ENCODE peak calls at places on chromosomes 16 and 17, in six cellular contexts. D, F, T, X, A and I are unnamed samples.

GRCh38 chr16:87178977-87179376 is 138.2 kb downstream of the C16orf95 start:
- DNase-seq in D (no peak), F (peak; percentile 31), T (peak; percentile 43), X (peak; percentile 25), A (peak; percentile 65), I (no peak)

GRCh38 chr17:74150428-74151025 is 53.0 kb upstream of the RPL38 start:
- DNase-seq in D (peak; percentile 45), F (no peak), T (no peak), X (peak; percentile 26), A (no peak), I (no peak)

GRCh38 chr16:11224096-11224893 is 31.7 kb downstream of the SOCS1 start:
- DNase-seq in D (no peak), F (no peak), T (peak; percentile 81), X (peak; percentile 90), A (no peak), I (no peak)

GRCh38 chr17:34667656-34668055 is 88.3 kb downstream of the TMEM132E start:
- DNase-seq in D (no peak), F (no peak), T (no peak), X (no peak), A (no peak), I (no peak)

GRCh38 chr16:74567901-74568300 is 39.0 kb downstream of the GLG1 start:
- DNase-seq in D (no peak), F (no peak), T (no peak), X (no peak), A (no peak), I (no peak)

GRCh38 chr16:88951501-88951900 is 25.5 kb downstream of the CBFA2T3 start:
- DNase-seq in D (no peak), F (no peak), T (no peak), X (no peak), A (no peak), I (no peak)

GRCh38 chr17:17859909-17860760 is 23.3 kb upstream of the SREBF1 start:
- DNase-seq in D (peak; percentile 86), F (peak; percentile 38), T (peak; percentile 82), X (peak; percentile 65), A (peak; percentile 68), I (peak; percentile 60)

GRCh38 chr16:35305476-35305875 is 1846.1 kb downstream of the TP53TG3F start:
- DNase-seq in D (no peak), F (no peak), T (no peak), X (no peak), A (no peak), I (no peak)

GRCh38 chr17:9258115-9259020 is 237.1 kb downstream of the NTN1 start:
- DNase-seq in D (no peak), F (no peak), T (no peak), X (peak; percentile 37), A (no peak), I (no peak)

GRCh38 chr17:41284546-41284945 is 9.0 kb downstream of the KRTAP9-7 start:
- DNase-seq in D (no peak), F (no peak), T (no peak), X (no peak), A (no peak), I (no peak)

GRCh38 chr17:21313320-21313719 is 28.8 kb downstream of the MAP2K3 start:
- DNase-seq in D (no peak), F (no peak), T (no peak), X (no peak), A (no peak), I (no peak)

GRCh38 chr16:48607056-48607825 is 2.7 kb downstream of the N4BP1 start:
- DNase-seq in D (no peak), F (peak; percentile 67), T (no peak), X (no peak), A (peak; percentile 24), I (no peak)

GRCh38 chr16:3876695-3877094 is 3.8 kb downstream of the CREBBP start:
- DNase-seq in D (no peak), F (peak; percentile 63), T (no peak), X (no peak), A (peak; percentile 52), I (no peak)

GRCh38 chr17:38800237-38800760 is 943 bp upstream of the PIP4K2B start:
- DNase-seq in D (no peak), F (no peak), T (no peak), X (no peak), A (peak; percentile 6), I (no peak)

GRCh38 chr17:17200831-17201230 is 5.3 kb downstream of the PLD6 start:
- DNase-seq in D (no peak), F (peak; percentile 58), T (no peak), X (no peak), A (no peak), I (no peak)

GRCh38 chr17:65231086-65231485 is 93.9 kb downstream of the RGS9 start:
- DNase-seq in D (no peak), F (no peak), T (no peak), X (peak; percentile 66), A (no peak), I (no peak)

GRCh38 chr17:50621562-50621961 is 13.1 kb upstream of the ABCC3 start:
- DNase-seq in D (no peak), F (peak; percentile 50), T (no peak), X (no peak), A (peak; percentile 61), I (no peak)

GRCh38 chr16:30677931-30678585 is 19.8 kb downstream of the FBRS start:
- DNase-seq in D (peak; percentile 71), F (no peak), T (peak; percentile 88), X (peak; percentile 36), A (no peak), I (no peak)

GRCh38 chr17:3925684-3926537 is 9.6 kb upstream of the P2RX1 start:
- DNase-seq in D (no peak), F (no peak), T (no peak), X (no peak), A (no peak), I (no peak)

GRCh38 chr16:4323071-4323844 is 7.4 kb downstream of the GLIS2 start:
- DNase-seq in D (no peak), F (no peak), T (no peak), X (no peak), A (no peak), I (no peak)

GRCh38 chr16:57862698-57863433 is 60.6 kb upstream of the KIFC3 start:
- DNase-seq in D (no peak), F (no peak), T (peak; percentile 44), X (peak; percentile 54), A (no peak), I (no peak)

GRCh38 chr17:63542942-63543821 is 7.1 kb upstream of the DCAF7 start:
- DNase-seq in D (no peak), F (no peak), T (no peak), X (no peak), A (no peak), I (no peak)

GRCh38 chr16:27827765-27828164 is 235.7 kb downstream of the GSG1L start:
- DNase-seq in D (no peak), F (no peak), T (no peak), X (no peak), A (no peak), I (no peak)

DNA sequence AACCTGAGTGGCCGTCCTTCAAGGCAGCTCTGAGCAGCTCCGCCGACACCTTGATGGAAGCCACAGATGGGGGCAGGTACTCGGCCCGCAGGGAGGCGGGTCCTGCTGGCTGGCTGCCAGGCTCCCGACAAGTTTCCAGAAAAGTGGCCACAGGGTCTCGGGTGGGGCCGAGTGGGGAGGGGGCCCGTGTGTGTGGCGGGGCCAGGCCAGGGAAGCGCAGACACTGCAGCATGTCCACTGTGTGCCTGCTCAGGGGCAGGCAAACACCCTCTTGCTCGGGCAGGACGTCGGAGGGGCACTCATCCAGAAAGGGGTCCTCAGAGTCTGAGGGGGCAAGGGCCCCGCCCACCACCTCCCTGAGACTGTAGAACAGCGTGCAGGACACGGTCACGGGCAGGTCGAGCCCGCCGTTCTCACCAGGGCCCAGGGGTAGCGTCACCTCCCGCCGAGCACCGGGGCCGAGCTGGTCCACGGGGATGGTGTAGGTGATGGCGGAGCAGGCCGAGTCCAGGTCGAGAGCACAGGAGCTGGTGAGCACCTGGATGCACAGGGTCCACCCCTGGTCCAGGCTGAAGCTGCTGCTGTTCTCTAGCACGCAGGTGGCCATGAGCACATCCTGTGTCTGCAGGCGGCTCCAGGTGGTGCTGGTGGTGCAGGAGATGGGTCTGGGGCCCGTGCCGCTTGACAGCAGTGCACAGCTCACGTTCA is 5.1 kb downstream of the FAAP100 start:
- DNase-seq in D (no peak), F (no peak), T (no peak), X (no peak), A (no peak), I (no peak)
- H2BK15ac ChIP-seq in D (no peak overlapping the region), F (no peak overlapping the region), T (no peak overlapping the region), X (no peak overlapping the region), A (no peak overlapping the region), I (no peak overlapping the region)

GRCh38 chr16:23859713-23860269 is 24.0 kb downstream of the PRKCB start:
- DNase-seq in D (no peak), F (no peak), T (no peak), X (no peak), A (no peak), I (no peak)

GRCh38 chr16:23861874-23862273 is 26.1 kb downstream of the PRKCB start:
- DNase-seq in D (no peak), F (no peak), T (no peak), X (no peak), A (no peak), I (no peak)

GRCh38 chr16:23865853-23866252 is 30.1 kb downstream of the PRKCB start:
- DNase-seq in D (no peak), F (no peak), T (peak; percentile 71), X (peak; percentile 69), A (no peak), I (no peak)

GRCh38 chr16:23863511-23864422 is 28.0 kb downstream of the PRKCB start:
- DNase-seq in D (no peak), F (no peak), T (no peak), X (no peak), A (no peak), I (no peak)

DNA sequence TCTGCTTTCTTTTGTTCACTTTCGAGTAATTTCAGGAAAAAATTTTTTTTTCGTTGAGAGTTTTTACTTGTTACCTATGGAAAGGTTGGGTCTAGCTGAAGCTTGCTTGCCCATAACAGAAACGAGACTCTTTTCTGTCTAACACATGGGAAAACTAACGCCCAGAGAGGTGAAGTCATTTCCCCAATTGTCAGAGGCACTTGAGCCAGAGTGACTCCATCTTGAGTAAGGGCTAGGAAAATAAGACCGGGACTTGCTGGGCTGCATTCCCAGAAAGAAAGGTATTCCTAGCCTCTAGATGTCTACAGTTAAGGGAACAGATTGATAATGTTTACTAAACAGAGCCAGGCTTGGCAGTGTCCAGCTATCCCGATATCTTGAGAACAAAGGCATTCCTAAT is 26.8 kb downstream of the PRKCB start:
- DNase-seq in D (no peak), F (no peak), T (no peak), X (no peak), A (no peak), I (no peak)
- H3K27me3 ChIP-seq in D (peaks cover 22% of the 10 kb centered on the region), F (no peaks in the 10 kb centered on the region), T (peaks cover 16% of the 10 kb centered on the region), X (peaks cover 30% of the 10 kb centered on the region), A (peaks cover 20% of the 10 kb centered on the region), I (no peaks in the 10 kb centered on the region)

DNA sequence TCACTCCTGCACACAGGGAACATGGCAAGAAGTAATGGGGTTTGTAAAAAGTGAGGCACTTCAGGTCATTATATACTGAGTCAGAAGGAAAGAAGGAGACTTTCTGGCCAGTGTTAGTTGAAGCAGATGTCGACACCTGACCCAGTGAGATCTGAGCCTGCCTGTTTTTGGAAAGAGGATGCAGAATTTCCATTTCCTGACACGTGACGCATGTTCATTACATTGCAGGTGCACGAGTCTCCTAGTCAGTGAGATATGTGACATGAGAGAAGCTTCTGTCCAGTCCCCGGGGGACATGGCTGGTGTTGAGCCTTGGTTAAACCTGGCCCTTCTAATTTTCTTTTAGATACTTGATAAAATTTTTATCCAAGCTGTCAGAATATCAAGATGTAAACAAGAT is 62.3 kb downstream of the ELAC2 start:
- DNase-seq in D (no peak), F (no peak), T (no peak), X (no peak), A (no peak), I (no peak)
- H3K4me2 ChIP-seq in D (no peak overlapping the region), F (no peak overlapping the region), T (no peak overlapping the region), X (no peak overlapping the region), A (no peak overlapping the region), I (no peak overlapping the region)

GRCh38 chr16:77696149-77696548 is 26.2 kb upstream of the NUDT7 start:
- DNase-seq in D (no peak), F (no peak), T (no peak), X (no peak), A (peak; percentile 53), I (no peak)
- H2BK15ac ChIP-seq in D (no peak overlapping the region), F (no peak overlapping the region), T (no peak overlapping the region), X (no peak overlapping the region), A (no peak overlapping the region), I (no peak overlapping the region)